ENCODE peak calls at places on chromosomes 4 and X, in seven cellular contexts. E is WERI-Rb-1, P is foreskin fibroblast, C is uterus, X is tibial artery, K is left ventricle myocardium inferior, M is chondrocyte. J is an unnamed sample.

GRCh38 chr4:5959221-5959982 is 58.8 kb downstream of the C4orf50 start:
- DNase-seq in E (peak), P (no peak), C (no peak), X (no peak), K (no peak), M (no peak), J (no peak)

GRCh38 chr4:66575024-66575696 is 904.9 kb upstream of the EPHA5 start:
- DNase-seq in E (no peak), P (peak), C (no peak), X (no peak), K (no peak), M (peak), J (peak)

GRCh38 chr4:130203571-130203970 is 1107.6 kb downstream of the C4orf33 start:
- DNase-seq in E (no peak), P (no peak), C (no peak), X (no peak), K (no peak), M (no peak), J (no peak)

GRCh38 chrX:10325606-10326005 is 168.8 kb downstream of the CLCN4 start:
- DNase-seq in E (no peak), P (peak), C (no peak), X (no peak), K (no peak), M (no peak), J (no peak)

GRCh38 chr4:124307143-124307542 is 405.4 kb downstream of the ANKRD50 start:
- DNase-seq in E (no peak), P (no peak), C (no peak), X (no peak), K (no peak), M (no peak), J (no peak)

GRCh38 chr4:125319311-125319710 is 4.6 kb downstream of the FAT4 start:
- DNase-seq in E (no peak), P (no peak), C (no peak), X (no peak), K (no peak), M (no peak), J (no peak)

GRCh38 chr4:97493815-97494518 is 649.3 kb downstream of the STPG2 start:
- DNase-seq in E (no peak), P (no peak), C (no peak), X (no peak), K (no peak), M (no peak), J (no peak)

GRCh38 chr4:46432923-46433322 is 43.0 kb upstream of the GABRA2 start:
- DNase-seq in E (no peak), P (no peak), C (no peak), X (no peak), K (no peak), M (no peak), J (peak)

GRCh38 chrX:119606508-119607389 is 525 bp upstream of the NKRF start:
- DNase-seq in E (no peak), P (peak), C (no peak), X (no peak), K (no peak), M (no peak), J (no peak)

GRCh38 chrX:39320165-39320564 is 518.9 kb downstream of the MID1IP1 start:
- DNase-seq in E (no peak), P (no peak), C (no peak), X (no peak), K (no peak), M (no peak), J (no peak)

GRCh38 chr4:104897297-104897645 is 249.4 kb upstream of the TET2 start:
- DNase-seq in E (no peak), P (no peak), C (no peak), X (no peak), K (no peak), M (no peak), J (no peak)

DNA sequence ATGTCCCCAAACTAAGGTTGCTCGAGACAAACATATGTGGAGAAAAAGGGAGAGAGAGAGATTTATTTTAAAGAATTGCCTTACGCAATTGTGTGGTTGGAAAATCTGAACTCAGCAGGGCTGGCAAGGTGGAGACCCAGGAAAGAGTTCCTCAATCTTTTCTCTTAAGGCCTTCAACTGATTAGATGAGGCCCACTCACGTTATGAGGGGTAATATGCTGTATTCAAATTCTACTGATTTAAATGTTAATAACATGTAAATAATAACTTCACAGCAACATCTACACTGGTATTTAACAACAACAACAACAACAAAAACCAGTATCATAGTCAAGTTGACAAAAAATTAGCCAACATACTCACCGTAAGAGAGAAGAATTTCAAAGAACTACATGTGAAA is 14.6 kb downstream of the SERPINA7 start:
- DNase-seq in E (no peak), P (no peak), C (no peak), X (no peak), K (no peak), M (no peak), J (no peak)
- TF ChIP-seq CTCF in E (no peak), P (no peak), C (no peak), X (no peak), K (no peak), M (no peak), J (no peak)

GRCh38 chrX:140501940-140502468 is 2.9 kb downstream of the SOX3 start:
- DNase-seq in E (no peak), P (no peak), C (no peak), X (no peak), K (no peak), M (no peak), J (no peak)

GRCh38 chrX:140504371-140505324 is at the start of gene SOX3:
- DNase-seq in E (no peak), P (no peak), C (no peak), X (no peak), K (no peak), M (no peak), J (no peak)

GRCh38 chrX:140502491-140503229 is 2.2 kb downstream of the SOX3 start:
- DNase-seq in E (no peak), P (no peak), C (no peak), X (no peak), K (no peak), M (no peak), J (no peak)

GRCh38 chrX:140503230-140503585 is 1.7 kb downstream of the SOX3 start:
- DNase-seq in E (no peak), P (no peak), C (no peak), X (no peak), K (no peak), M (no peak), J (no peak)

DNA sequence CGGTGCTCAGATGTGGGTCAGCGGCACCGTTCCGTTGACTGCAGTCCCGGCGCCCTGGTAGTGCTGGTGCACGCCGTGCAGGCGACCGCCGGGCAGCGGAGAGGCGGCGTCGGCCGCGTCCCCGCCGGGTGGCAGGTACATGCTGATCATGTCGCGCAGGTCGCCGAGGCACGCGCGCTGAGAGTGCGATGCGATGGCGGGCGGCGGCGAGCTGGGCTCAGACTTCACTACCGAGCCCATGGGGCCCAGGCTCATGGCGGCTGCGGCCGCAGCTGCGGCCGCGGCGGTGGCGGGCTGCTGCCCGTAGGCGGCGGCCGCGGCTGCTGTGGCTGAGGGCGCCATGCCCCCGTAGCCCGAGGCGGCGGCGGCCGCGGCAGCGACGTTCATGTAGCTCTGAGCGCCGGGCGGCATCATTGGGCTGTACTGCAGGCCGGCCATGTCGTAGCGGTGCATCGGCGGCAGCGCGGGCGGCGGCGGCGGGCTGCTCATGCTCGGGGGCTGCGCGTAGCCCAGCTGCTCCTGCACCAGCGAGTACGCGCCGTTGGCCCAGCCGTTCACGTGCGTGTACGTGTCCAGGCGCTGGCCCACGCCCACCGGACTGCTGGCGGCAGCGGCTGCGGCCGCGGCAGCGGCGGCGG is 1.0 kb downstream of the SOX3 start:
- DNase-seq in E (no peak), P (no peak), C (no peak), X (no peak), K (no peak), M (peak), J (no peak)
- TF ChIP-seq CTCF in E (no peak), P (no peak), C (no peak), X (no peak), K (peak), M (peak), J (no peak)

GRCh38 chr4:108180513-108180912 is 11.8 kb upstream of the LEF1 start:
- DNase-seq in E (no peak), P (no peak), C (no peak), X (no peak), K (no peak), M (no peak), J (no peak)

GRCh38 chr4:108175966-108176365 is 7.2 kb upstream of the LEF1 start:
- DNase-seq in E (no peak), P (no peak), C (no peak), X (no peak), K (no peak), M (no peak), J (no peak)

GRCh38 chr4:108181704-108182103 is 13.0 kb upstream of the LEF1 start:
- DNase-seq in E (peak), P (no peak), C (no peak), X (no peak), K (no peak), M (no peak), J (no peak)
- TF ChIP-seq CTCF in E (peak), P (no peak), C (no peak), X (no peak), K (peak), M (peak), J (no peak)

GRCh38 chr4:41232406-41232805 is 18.1 kb upstream of the APBB2 start:
- DNase-seq in E (no peak), P (no peak), C (no peak), X (no peak), K (no peak), M (no peak), J (no peak)
- TF ChIP-seq CTCF in E (peak), P (no peak), C (no peak), X (no peak), K (peak), M (peak), J (no peak)

GRCh38 chrX:76420237-76420636 is 7.3 kb upstream of the MAGEE1 start:
- DNase-seq in E (no peak), P (no peak), C (no peak), X (no peak), K (no peak), M (no peak), J (no peak)
- TF ChIP-seq CTCF in E (no peak), P (no peak), C (no peak), X (no peak), K (peak), M (peak), J (peak)

DNA sequence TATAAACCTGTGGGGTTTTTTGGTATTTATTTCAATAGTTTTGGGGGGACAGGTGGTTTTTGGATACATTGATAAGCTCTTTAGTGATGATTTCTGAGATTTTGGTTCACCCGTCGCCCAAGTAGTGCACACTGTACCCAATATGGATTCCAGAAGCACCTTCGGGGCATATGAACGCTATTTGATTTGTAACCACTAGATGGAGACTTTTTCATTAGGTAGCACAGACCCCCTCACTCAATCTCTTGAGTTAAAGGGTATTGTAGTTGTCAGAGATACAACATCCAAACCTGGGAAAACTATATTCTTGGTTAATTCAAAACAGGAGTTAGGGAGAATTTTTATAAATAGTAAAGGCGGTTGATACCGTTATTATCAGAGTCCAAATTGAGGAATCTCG is 79.8 kb downstream of the SPANXN3 start:
- DNase-seq in E (no peak), P (no peak), C (no peak), X (no peak), K (no peak), M (no peak), J (peak)
- TF ChIP-seq CTCF in E (peak), P (no peak), C (no peak), X (no peak), K (peak), M (peak), J (peak)

J was measured in MCF 10A.